ENCODE peak calls at places on chromosomes 6 and 20, in four cellular contexts. A is breast epithelium, T is lower leg skin, J is pancreas. K is an unnamed sample.

GRCh38 chr20:22455259-22455658 is 129.1 kb downstream of the FOXA2 start:
- DNase-seq in A (no peak), J (no peak), T (no peak), K (no peak)

GRCh38 chr6:42777126-42777822 is 4.6 kb upstream of the BICRAL start:
- DNase-seq in J (no peak), A (no peak), T (no peak), K (no peak)

GRCh38 chr20:8389381-8390368 is 257.6 kb downstream of the PLCB1 start:
- DNase-seq in T (no peak), A (no peak), J (no peak), K (no peak)

GRCh38 chr20:43669332-43669731 is 2.4 kb downstream of the MYBL2 start:
- DNase-seq in A (no peak), J (no peak), T (no peak), K (no peak)

GRCh38 chr20:54477556-54477955 is 2.2 kb downstream of the DOK5 start:
- DNase-seq in A (no peak), J (no peak), T (no peak), K (no peak)

GRCh38 chr20:63000958-63001357 is 5.8 kb downstream of the BHLHE23 start:
- DNase-seq in T (no peak), J (no peak), A (no peak), K (no peak)

GRCh38 chr6:38169826-38170526 is 350.4 kb downstream of the ZFAND3 start:
- DNase-seq in J (no peak), T (no peak), A (no peak), K (no peak)

GRCh38 chr6:116096979-116097816 is 3.5 kb upstream of the NT5DC1 start:
- DNase-seq in T (no peak), A (no peak), J (no peak), K (no peak)

GRCh38 chr6:111794716-111795452 is 78.4 kb downstream of the FYN start:
- DNase-seq in T (no peak), J (no peak), A (no peak), K (no peak)

GRCh38 chr6:56246941-56247653 is at the start of gene COL21A1:
- DNase-seq in T (peak; percentile 25), J (peak; percentile 67), A (peak; percentile 17), K (peak; percentile 36)

GRCh38 chr20:44217342-44218092 is 6.9 kb upstream of the OSER1 start:
- DNase-seq in J (peak; percentile 73), T (peak; percentile 45), A (peak; percentile 51), K (peak; percentile 75)

GRCh38 chr20:1119128-1119505 is 715 bp downstream of the PSMF1 start:
- DNase-seq in A (no peak), T (no peak), J (no peak), K (no peak)

GRCh38 chr6:138346302-138347195 is 31.2 kb upstream of the SMIM28 start:
- DNase-seq in T (no peak), J (no peak), A (no peak), K (no peak)

GRCh38 chr6:7424967-7425807 is 35.6 kb downstream of the RIOK1 start:
- DNase-seq in J (no peak), A (peak; percentile 44), T (no peak), K (no peak)

GRCh38 chr20:16692442-16692841 is 37.4 kb upstream of the SNRPB2 start:
- DNase-seq in J (no peak), A (no peak), T (no peak), K (no peak)

GRCh38 chr6:89311853-89312531 is 3.1 kb downstream of the GABRR2 start:
- DNase-seq in T (peak; percentile 42), J (no peak), A (peak; percentile 43), K (peak; percentile 63)

GRCh38 chr6:157496534-157497095 is 115.6 kb downstream of the ZDHHC14 start:
- DNase-seq in A (no peak), J (no peak), T (no peak), K (no peak)

GRCh38 chr6:116268589-116269293 is 11.0 kb downstream of the TSPYL1 start:
- DNase-seq in T (no peak), A (no peak), J (no peak), K (no peak)

GRCh38 chr20:11311659-11312058 is 606.0 kb upstream of the BTBD3 start:
- DNase-seq in T (no peak), J (no peak), A (no peak), K (no peak)

GRCh38 chr20:38805958-38806854 is 709 bp downstream of the PPP1R16B start:
- DNase-seq in A (no peak), J (peak; percentile 57), T (no peak), K (no peak)

GRCh38 chr20:5844063-5844681 is 94.0 kb downstream of the SHLD1 start:
- DNase-seq in A (no peak), T (no peak), J (no peak), K (no peak)

GRCh38 chr20:57573176-57573575 is 12.3 kb downstream of the PCK1 start:
- DNase-seq in T (no peak), J (peak; percentile 44), A (no peak), K (no peak)

GRCh38 chr20:5215592-5216304 is 88.9 kb downstream of the CDS2 start:
- DNase-seq in A (no peak), T (no peak), J (no peak), K (no peak)

GRCh38 chr20:39116020-39116419 is 153.9 kb downstream of the DHX35 start:
- DNase-seq in T (no peak), J (no peak), A (no peak), K (no peak)

GRCh38 chr6:43628392-43629103 is 516 bp downstream of the GTPBP2 start:
- DNase-seq in A (peak; percentile 45), T (peak; percentile 46), J (no peak), K (peak; percentile 65)

GRCh38 chr6:104784884-104785283 is 74.8 kb downstream of the HACE1 start:
- DNase-seq in A (no peak), T (no peak), J (no peak), K (no peak)

GRCh38 chr6:110221738-110222137 is 41.5 kb downstream of the CDC40 start:
- DNase-seq in T (no peak), J (no peak), A (no peak), K (no peak)

GRCh38 chr6:144844596-144844995 is 559.5 kb downstream of the UTRN start:
- DNase-seq in A (no peak), T (no peak), J (no peak), K (no peak)

GRCh38 chr6:168581236-168581635 is 140.3 kb downstream of the SMOC2 start:
- DNase-seq in T (no peak), J (no peak), A (no peak), K (no peak)

GRCh38 chr6:51273228-51273961 is 454.7 kb downstream of the TFAP2B start:
- DNase-seq in A (no peak), T (no peak), J (no peak), K (no peak)

GRCh38 chr6:156865019-156865629 is 87.9 kb downstream of the ARID1B start:
- DNase-seq in A (no peak), J (no peak), T (no peak), K (no peak)

GRCh38 chr6:118650500-118651281 is 700 bp downstream of the CEP85L start:
- DNase-seq in J (peak; percentile 85), A (no peak), T (peak; percentile 34), K (peak; percentile 35)

GRCh38 chr6:83265384-83265783 is 72.2 kb downstream of the RWDD2A start:
- DNase-seq in J (no peak), T (no peak), A (no peak), K (no peak)

GRCh38 chr20:64156136-64156885 is 7.9 kb upstream of the MYT1 start:
- DNase-seq in T (no peak), J (peak; percentile 34), A (no peak), K (no peak)

GRCh38 chr6:139710578-139710977 is 336.1 kb upstream of the CITED2 start:
- DNase-seq in A (no peak), J (no peak), T (no peak), K (no peak)

GRCh38 chr6:1395941-1396908 is 6.8 kb downstream of the FOXF2 start:
- DNase-seq in A (no peak), T (no peak), J (no peak), K (no peak)

GRCh38 chr6:1393641-1394283 is 4.4 kb downstream of the FOXF2 start:
- DNase-seq in T (no peak), J (no peak), A (no peak), K (no peak)

GRCh38 chr6:1392813-1393640 is 3.7 kb downstream of the FOXF2 start:
- DNase-seq in J (no peak), A (no peak), T (no peak), K (no peak)

GRCh38 chr6:1395496-1395895 is 6.1 kb downstream of the FOXF2 start:
- DNase-seq in T (no peak), J (no peak), A (no peak), K (no peak)

GRCh38 chr6:1394591-1395463 is 5.5 kb downstream of the FOXF2 start:
- DNase-seq in A (no peak), T (no peak), J (no peak), K (no peak)
- H3K4me3 ChIP-seq in A (no peak overlapping the region), T (no peak overlapping the region), J (no peak overlapping the region), K (no peak overlapping the region)

DNA sequence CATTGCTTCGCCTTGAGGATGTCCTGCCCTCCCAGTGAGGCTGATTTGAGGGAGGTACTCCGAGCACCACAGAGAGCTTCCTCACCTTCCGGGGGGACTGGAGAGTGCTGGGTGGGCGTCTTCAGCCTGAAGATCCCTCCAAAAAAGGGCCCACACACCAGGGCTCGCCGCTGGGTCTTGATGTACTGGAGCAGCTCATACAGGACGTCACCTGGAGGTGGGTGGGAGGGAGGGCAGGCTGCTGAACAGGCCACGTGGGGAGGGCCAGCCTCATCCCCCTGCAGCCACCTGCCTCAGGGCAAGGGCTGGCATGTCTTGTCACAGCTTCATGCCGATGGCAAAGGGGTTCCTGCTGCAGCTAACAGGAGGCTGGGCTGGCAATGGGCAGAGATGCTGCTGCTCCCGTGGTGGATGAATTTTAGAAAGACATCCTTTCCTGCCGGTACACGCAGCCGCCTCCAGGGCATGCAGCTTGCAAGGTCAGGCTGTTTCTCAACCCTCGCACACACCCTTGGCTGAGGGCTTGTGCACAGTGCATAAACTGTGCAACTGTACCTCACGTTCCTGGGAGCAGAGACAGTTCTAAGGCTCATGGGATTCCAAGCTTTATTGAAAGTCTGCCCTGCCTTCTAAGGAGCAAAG is 14.0 kb downstream of the ETV7 start:
- DNase-seq in T (peak; percentile 48), A (peak; percentile 31), J (no peak), K (no peak)
- TF ChIP-seq CTCF in T (no peak), A (no peak), J (no peak), K (no peak)

DNA sequence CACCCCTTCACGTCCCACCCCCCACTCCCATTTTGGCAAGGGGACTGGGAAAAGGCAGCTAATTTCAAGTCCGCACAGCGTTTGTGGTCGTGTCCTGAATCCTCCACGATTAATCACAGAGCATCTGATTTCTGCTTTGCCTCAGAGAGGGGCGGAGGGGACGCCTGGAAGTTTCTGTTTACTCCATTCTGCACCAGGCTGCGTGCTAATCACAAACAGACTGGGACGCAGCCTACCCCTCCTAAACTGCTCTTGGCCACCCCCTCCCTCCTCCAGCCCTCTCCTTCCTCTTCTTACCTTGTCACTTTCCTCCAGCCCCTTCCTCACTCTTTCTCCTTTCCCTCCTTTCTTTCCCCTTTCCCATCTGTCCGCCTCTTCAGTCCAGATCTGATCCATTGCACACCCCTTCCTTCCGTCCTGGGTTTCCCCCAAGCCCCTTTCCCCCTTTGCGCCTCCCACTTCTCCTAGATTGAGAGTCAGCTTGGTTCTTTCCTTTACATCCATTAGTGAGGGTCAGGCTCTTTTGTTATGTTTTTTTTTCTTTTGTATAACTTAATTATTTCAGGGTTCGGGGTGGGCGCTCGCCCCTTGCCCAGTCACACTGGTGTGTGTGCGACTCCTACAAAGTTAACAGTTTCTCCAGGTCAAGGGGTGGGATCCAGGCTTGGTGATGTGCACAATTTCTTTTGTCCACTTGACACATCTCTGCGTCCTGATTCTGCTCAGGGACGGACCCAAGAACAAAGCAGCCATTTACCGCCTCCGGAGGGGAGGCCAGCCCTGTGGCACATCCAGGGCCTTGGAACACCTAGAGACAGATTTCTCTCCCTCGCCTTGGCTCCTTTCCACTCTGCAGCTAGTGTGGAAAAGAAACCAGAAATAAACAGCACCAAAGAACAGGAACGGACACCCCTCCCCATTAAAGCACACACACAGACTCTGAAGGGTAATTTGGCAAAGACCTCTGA is 527 bp upstream of the RIPOR3 start:
- DNase-seq in A (no peak), T (peak; percentile 61), J (no peak), K (no peak)
- H3K4me3 ChIP-seq in A (peak overlapping the region; percentile 53), T (no peak overlapping the region), J (peak overlapping the region; percentile 23), K (no peak overlapping the region)

GRCh38 chr6:46334442-46334841 is 156.8 kb downstream of the RCAN2 start:
- DNase-seq in J (no peak), A (no peak), T (no peak), K (no peak)
- TF ChIP-seq CTCF in J (no peak), A (no peak), T (no peak), K (no peak)